ENCODE peak calls at places on chromosomes 3 and 15, in five cellular contexts. W, S, D, K and Z are unnamed samples.

GRCh38 chr15:42605281-42605744 is 29.9 kb downstream of the STARD9 start:
- DNase-seq in K (no peak), D (no peak), S (no peak), W (peak), Z (no peak)

GRCh38 chr15:39030291-39031070 is 465.9 kb upstream of the RASGRP1 start:
- DNase-seq in K (no peak), D (no peak), S (no peak), W (no peak), Z (no peak)

GRCh38 chr15:52695146-52695545 is 16.0 kb upstream of the ATOSA start:
- DNase-seq in W (no peak), K (no peak), D (no peak), S (no peak), Z (no peak)

GRCh38 chr3:186361612-186362408 is at the start of gene DGKG:
- DNase-seq in K (peak), D (peak), S (peak), W (no peak), Z (peak)

GRCh38 chr3:192917258-192917507 is 473 bp downstream of the MB21D2 start:
- DNase-seq in K (no peak), S (no peak), D (no peak), W (no peak), Z (no peak)

GRCh38 chr15:65535192-65535591 is 4.9 kb downstream of the HACD3 start:
- DNase-seq in W (no peak), K (no peak), D (no peak), S (no peak), Z (no peak)

GRCh38 chr3:62615258-62615840 is 242.0 kb upstream of the FEZF2 start:
- DNase-seq in K (no peak), S (no peak), W (no peak), D (no peak), Z (no peak)

GRCh38 chr3:128188326-128188725 is 35.0 kb downstream of the EEFSEC start:
- DNase-seq in S (no peak), W (no peak), D (no peak), K (no peak), Z (no peak)

GRCh38 chr3:28915711-28916481 is 365.0 kb upstream of the RBMS3 start:
- DNase-seq in D (no peak), K (no peak), W (no peak), S (no peak), Z (peak)

GRCh38 chr15:67381416-67382045 is 126.9 kb downstream of the IQCH start:
- DNase-seq in D (no peak), W (no peak), K (no peak), S (no peak), Z (no peak)

GRCh38 chr15:100849021-100849831 is 30.4 kb upstream of the ALDH1A3 start:
- DNase-seq in S (peak), K (no peak), W (peak), D (peak), Z (peak)

GRCh38 chr3:11613319-11613718 is 30.4 kb downstream of the VGLL4 start:
- DNase-seq in K (no peak), D (no peak), S (no peak), W (no peak), Z (no peak)

GRCh38 chr3:60142009-60142408 is 1092.2 kb upstream of the CFAP20DC start:
- DNase-seq in W (no peak), K (no peak), S (no peak), D (no peak), Z (no peak)

GRCh38 chr3:72722930-72723726 is 125.1 kb downstream of the SHQ1 start:
- DNase-seq in W (no peak), D (no peak), K (peak), S (no peak), Z (no peak)

GRCh38 chr15:60681353-60681752 is 202.4 kb upstream of the ICE2 start:
- DNase-seq in D (no peak), W (no peak), K (no peak), S (no peak), Z (no peak)

GRCh38 chr3:132721479-132722164 is 587 bp downstream of the NPHP3 start:
- DNase-seq in K (peak), S (peak), D (no peak), W (no peak), Z (peak)

GRCh38 chr3:24272875-24273274 is 221.8 kb downstream of the THRB start:
- DNase-seq in D (no peak), S (no peak), K (no peak), W (no peak), Z (no peak)

GRCh38 chr3:111732248-111732879 is 126.7 kb upstream of the PHLDB2 start:
- DNase-seq in W (no peak), D (no peak), K (no peak), S (no peak), Z (no peak)

GRCh38 chr3:10344944-10345575 is 24.1 kb upstream of the SEC13 start:
- DNase-seq in D (no peak), W (no peak), K (no peak), S (no peak), Z (no peak)